ENCODE peak calls at places on chromosomes 4 and X, in six cellular contexts. J is left ventricle myocardium inferior; F is ovary; S is esophagus squamous epithelium; G is lung; O is CD4-positive, alpha-beta T cell. K is an unnamed sample.

GRCh38 chr4:87073570-87074470 is 139.0 kb downstream of the AFF1 start:
- DNase-seq in G (no peak), S (peak), O (peak), J (peak), F (no peak), K (peak)

GRCh38 chrX:132819885-132820284 is 138.5 kb downstream of the HS6ST2 start:
- DNase-seq in F (no peak), O (no peak), J (no peak), S (no peak), G (no peak), K (peak)

GRCh38 chr4:71389149-71389840 is 50.5 kb downstream of the SLC4A4 start:
- DNase-seq in J (no peak), S (no peak), F (no peak), O (no peak), G (no peak), K (no peak)

GRCh38 chr4:7904942-7905341 is 34.7 kb downstream of the AFAP1 start:
- DNase-seq in F (no peak), G (no peak), J (no peak), O (no peak), S (no peak), K (no peak)

GRCh38 chr4:29805245-29805644 is 914.9 kb upstream of the PCDH7 start:
- DNase-seq in O (no peak), S (no peak), F (no peak), J (no peak), G (no peak), K (no peak)

GRCh38 chr4:6840062-6840976 is 57.8 kb downstream of the KIAA0232 start:
- DNase-seq in J (no peak), G (no peak), F (no peak), S (no peak), O (no peak), K (no peak)

GRCh38 chr4:6404611-6405416 is 67.6 kb downstream of the PPP2R2C start:
- DNase-seq in G (no peak), S (no peak), J (no peak), O (no peak), F (no peak), K (no peak)

GRCh38 chr4:108333353-108333920 is 164.7 kb upstream of the LEF1 start:
- DNase-seq in O (no peak), G (no peak), F (no peak), J (no peak), S (no peak), K (no peak)

GRCh38 chr4:20313237-20314030 is 61.7 kb downstream of the SLIT2 start:
- DNase-seq in G (no peak), S (no peak), O (no peak), J (no peak), F (no peak), K (peak)

GRCh38 chrX:10079155-10079711 is 77.5 kb upstream of the CLCN4 start:
- DNase-seq in S (no peak), J (no peak), F (no peak), O (no peak), G (peak), K (peak)

GRCh38 chrX:41332408-41332987 is 1.5 kb upstream of the DDX3X start:
- DNase-seq in S (peak), F (no peak), O (no peak), J (peak), G (no peak), K (peak)

GRCh38 chr4:2796261-2797187 is 3.6 kb downstream of the SH3BP2 start:
- DNase-seq in O (no peak), J (no peak), F (peak), S (no peak), G (no peak), K (peak)

GRCh38 chr4:3442959-3443749 is 1.4 kb downstream of the HGFAC start:
- DNase-seq in J (no peak), G (no peak), F (no peak), O (peak), S (no peak), K (peak)

GRCh38 chr4:52196606-52197130 is 145.6 kb downstream of the SPATA18 start:
- DNase-seq in F (no peak), S (no peak), O (no peak), G (no peak), J (no peak), K (no peak)

GRCh38 chrX:73916931-73917657 is 354.1 kb downstream of the CHIC1 start:
- DNase-seq in O (no peak), G (no peak), S (no peak), J (no peak), F (no peak), K (no peak)

GRCh38 chrX:65528705-65529340 is 5.8 kb downstream of the LAS1L start:
- DNase-seq in S (no peak), O (peak), J (no peak), F (no peak), G (peak), K (peak)

GRCh38 chrX:10484683-10485247 is 135.6 kb downstream of the MID1 start:
- DNase-seq in G (no peak), J (no peak), F (no peak), S (no peak), O (no peak), K (no peak)

DNA sequence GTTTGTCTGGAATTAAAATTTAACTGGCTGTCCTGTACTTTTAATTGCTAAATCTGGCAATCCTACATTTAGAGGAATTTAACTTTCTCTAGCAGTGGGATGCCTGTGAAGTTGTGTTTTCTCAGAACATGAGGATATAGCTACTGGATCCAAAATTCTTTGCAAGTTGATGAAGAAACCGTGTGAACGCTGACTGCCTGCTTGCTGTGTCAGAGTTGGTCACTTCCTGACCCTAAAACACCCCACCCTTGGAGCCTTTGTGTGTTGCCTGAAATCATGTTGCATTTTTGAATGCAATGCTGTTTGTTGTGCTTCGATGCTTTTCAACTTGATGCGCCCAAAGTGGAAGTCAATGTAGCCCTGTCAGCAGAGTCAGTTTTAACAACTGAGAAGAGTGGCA is 211.2 kb downstream of the ANK2 start:
- DNase-seq in S (no peak), F (no peak), J (no peak), G (no peak), O (no peak), K (no peak)
- H3K27ac ChIP-seq in S (no peak), F (no peak), J (no peak), G (no peak), O (no peak), K (no peak)

DNA sequence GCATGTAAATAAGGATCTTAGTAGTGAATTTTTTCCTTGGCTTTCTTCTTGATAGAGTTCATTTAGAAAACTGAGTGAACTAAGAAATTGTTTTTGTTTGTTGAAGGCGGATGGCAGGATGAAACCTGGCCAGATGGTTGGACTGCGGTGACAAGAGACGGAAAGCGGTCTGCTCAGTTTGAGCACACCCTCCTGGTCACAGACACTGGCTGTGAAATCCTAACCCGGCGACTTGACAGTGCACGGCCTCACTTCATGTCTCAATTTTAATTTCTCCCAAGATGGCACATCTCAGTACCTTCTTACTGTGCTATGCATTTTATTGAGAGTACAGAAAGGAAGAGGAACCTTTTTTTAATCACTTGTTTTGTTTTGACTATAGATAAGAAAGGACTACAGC is 27.5 kb downstream of the ADH5 start:
- DNase-seq in G (no peak), O (no peak), S (no peak), F (no peak), J (no peak), K (peak)
- H3K27ac ChIP-seq in G (no peak), O (no peak), S (peak), F (no peak), J (peak), K (peak)

DNA sequence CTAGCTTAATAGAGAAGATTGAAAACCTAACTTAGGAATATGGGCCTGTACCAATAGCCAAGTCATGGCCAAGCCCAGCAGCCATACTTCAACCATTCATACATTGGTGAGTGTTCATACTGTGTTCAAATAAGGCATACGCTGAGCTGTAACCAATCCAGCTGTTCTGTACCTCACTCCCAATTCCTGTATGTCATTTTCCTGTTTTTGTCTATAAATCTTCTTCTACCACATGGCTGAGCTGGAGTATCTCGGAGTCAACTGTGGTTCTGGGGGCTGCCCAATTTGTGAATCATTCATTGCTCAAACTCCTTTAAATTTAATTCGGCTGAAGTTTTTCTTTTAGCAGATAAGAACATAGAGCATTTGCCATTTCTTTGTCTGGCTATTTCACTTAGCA is 195.3 kb upstream of the ANKRD50 start:
- DNase-seq in G (no peak), J (no peak), S (no peak), O (no peak), F (no peak), K (no peak)
- H3K27ac ChIP-seq in G (no peak), J (no peak), S (no peak), O (no peak), F (no peak), K (no peak)

GRCh38 chr4:83603130-83603529 is 67.2 kb downstream of the GPAT3 start:
- DNase-seq in O (no peak), S (no peak), J (no peak), F (no peak), G (no peak), K (no peak)
- H3K27ac ChIP-seq in O (no peak), S (no peak), J (peak), F (no peak), G (no peak), K (peak)

GRCh38 chr4:182113774-182114173 is 129.4 kb upstream of the TENM3 start:
- DNase-seq in S (no peak), J (no peak), O (no peak), F (no peak), G (no peak), K (no peak)

GRCh38 chr4:182107931-182108330 is 135.3 kb upstream of the TENM3 start:
- DNase-seq in O (no peak), J (no peak), G (no peak), S (no peak), F (no peak), K (no peak)

GRCh38 chr4:182111586-182111985 is 131.6 kb upstream of the TENM3 start:
- DNase-seq in S (no peak), O (no peak), F (no peak), G (no peak), J (no peak), K (no peak)
- H3K27ac ChIP-seq in S (no peak), O (no peak), F (no peak), G (no peak), J (no peak), K (no peak)

GRCh38 chrX:44580466-44580865 is 37.8 kb upstream of the FUNDC1 start:
- DNase-seq in F (no peak), S (no peak), J (no peak), G (no peak), O (no peak), K (no peak)

GRCh38 chrX:44585866-44586265 is 43.2 kb upstream of the FUNDC1 start:
- DNase-seq in J (no peak), S (no peak), G (no peak), O (no peak), F (no peak), K (no peak)
- H3K27ac ChIP-seq in J (no peak), S (no peak), G (no peak), O (no peak), F (no peak), K (no peak)

DNA sequence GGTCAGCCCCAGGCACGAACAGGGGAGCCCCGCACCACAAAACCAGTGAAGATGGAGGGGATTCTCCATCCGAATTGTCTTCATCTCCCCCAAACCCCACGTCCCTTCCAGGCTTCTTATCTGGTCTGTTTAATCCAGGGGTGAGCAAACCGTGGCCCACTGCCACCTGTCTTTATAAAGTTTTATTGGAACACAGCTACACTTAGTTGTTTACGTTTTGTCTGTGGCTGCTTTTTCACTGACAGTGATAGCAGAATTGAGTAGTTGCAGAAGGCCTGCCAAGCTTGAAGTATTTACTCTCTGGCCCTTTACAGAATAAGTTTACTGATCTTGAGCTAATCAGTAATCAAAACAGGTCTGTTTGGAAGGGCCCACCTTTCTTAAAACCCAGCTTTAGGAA is 324.0 kb downstream of the ARHGAP10 start:
- DNase-seq in S (no peak), O (no peak), F (no peak), G (no peak), J (no peak), K (no peak)
- H3K27ac ChIP-seq in S (no peak), O (no peak), F (no peak), G (no peak), J (peak), K (no peak)

DNA sequence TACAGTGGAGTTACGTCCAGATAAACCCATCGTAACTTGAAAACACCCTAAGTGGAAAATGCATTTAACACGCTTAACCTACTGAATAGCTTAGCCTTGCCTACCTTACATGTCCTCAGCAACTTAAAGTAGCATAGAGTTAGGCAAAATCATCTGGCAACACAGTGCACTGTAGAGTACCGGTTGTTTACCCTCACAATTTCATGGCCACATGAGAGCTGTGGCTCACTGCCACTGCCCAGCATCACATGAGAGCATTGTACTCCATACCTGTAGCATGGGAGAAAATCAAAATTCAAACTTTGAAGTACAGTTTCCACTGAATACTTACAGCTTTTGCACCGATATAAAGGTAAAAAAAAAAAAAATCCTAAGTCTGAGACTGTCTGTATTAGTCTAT is 40.6 kb downstream of the GUCY1A1 start:
- DNase-seq in F (no peak), G (peak), O (no peak), S (no peak), J (no peak), K (no peak)
- H3K27ac ChIP-seq in F (no peak), G (peak), O (no peak), S (no peak), J (peak), K (no peak)